ENCODE peak calls at places on chromosomes 16 and 17, in five cellular contexts. S is mammary epithelial cell, W is K562, I is B cell, J is iris pigment epithelial cell. H is an unnamed sample.

GRCh38 chr17:863880-864279 is 81.7 kb downstream of the MRM3 start:
- DNase-seq in S (no peak), W (no peak), I (no peak), J (no peak), H (no peak)

GRCh38 chr17:35073991-35074627 is 10.6 kb upstream of the RFFL start:
- DNase-seq in S (peak), W (no peak), I (no peak), J (no peak), H (no peak)

GRCh38 chr16:85120006-85120340 is 7.7 kb upstream of the CIBAR2 start:
- DNase-seq in S (no peak), W (no peak), I (no peak), J (no peak), H (no peak)

GRCh38 chr17:80006339-80006720 is 29.3 kb downstream of the TBC1D16 start:
- DNase-seq in S (no peak), W (no peak), I (no peak), J (no peak), H (no peak)

GRCh38 chr17:7014261-7014994 is 2.0 kb downstream of the RNASEK start:
- DNase-seq in S (peak), W (peak), I (peak), J (peak), H (peak)

GRCh38 chr16:9836118-9836736 is 346.0 kb downstream of the GRIN2A start:
- DNase-seq in S (no peak), W (peak), I (no peak), J (peak), H (no peak)

GRCh38 chr17:55285340-55286301 is 20.9 kb downstream of the HLF start:
- DNase-seq in S (no peak), W (no peak), I (no peak), J (peak), H (peak)

GRCh38 chr16:4944333-4945281 is 7.7 kb upstream of the PPL start:
- DNase-seq in S (peak), W (peak), I (no peak), J (peak), H (peak)

GRCh38 chr16:56849690-56850680 is 15.0 kb upstream of the SLC12A3 start:
- DNase-seq in S (no peak), W (no peak), I (no peak), J (peak), H (no peak)

GRCh38 chr17:58587713-58588117 is 73.3 kb upstream of the MTMR4 start:
- DNase-seq in S (peak), W (peak), I (peak), J (peak), H (no peak)

GRCh38 chr17:79006001-79006400 is 3.6 kb downstream of the CANT1 start:
- DNase-seq in S (no peak), W (no peak), I (no peak), J (no peak), H (no peak)

GRCh38 chr17:40074871-40075215 is 12.1 kb downstream of the THRA start:
- DNase-seq in S (no peak), W (no peak), I (no peak), J (no peak), H (no peak)

GRCh38 chr16:82070656-82071369 is 35.8 kb downstream of the HSD17B2 start:
- DNase-seq in S (peak), W (no peak), I (no peak), J (peak), H (no peak)

GRCh38 chr16:1706386-1707192 is 594 bp downstream of the MAPK8IP3 start:
- DNase-seq in S (no peak), W (peak), I (peak), J (peak), H (peak)

GRCh38 chr17:4998027-4998665 is 396 bp downstream of the KIF1C start:
- DNase-seq in S (no peak), W (no peak), I (no peak), J (peak), H (no peak)

GRCh38 chr17:1328437-1328836 is 49.0 kb downstream of the TRARG1 start:
- DNase-seq in S (no peak), W (no peak), I (no peak), J (no peak), H (no peak)

GRCh38 chr17:35543856-35544255 is 6.4 kb upstream of the SLFN12L start:
- DNase-seq in S (no peak), W (no peak), I (no peak), J (peak), H (no peak)

GRCh38 chr16:50099957-50100648 is 34.3 kb downstream of the HEATR3 start:
- DNase-seq in S (peak), W (no peak), I (no peak), J (no peak), H (no peak)

GRCh38 chr17:79053251-79053925 is 21.2 kb upstream of the ENGASE start:
- DNase-seq in S (no peak), W (no peak), I (no peak), J (no peak), H (no peak)

GRCh38 chr16:22397459-22397858 is 23.0 kb upstream of the CDR2 start:
- DNase-seq in S (peak), W (no peak), I (no peak), J (peak), H (no peak)

GRCh38 chr17:80773243-80773991 is 218.2 kb upstream of the CHMP6 start:
- DNase-seq in S (no peak), W (no peak), I (peak), J (peak), H (no peak)

GRCh38 chr16:85751665-85752501 is 987 bp upstream of the C16orf74 start:
- DNase-seq in S (peak), W (no peak), I (peak), J (no peak), H (no peak)

GRCh38 chr17:39240631-39241030 is 14.9 kb upstream of the STAC2 start:
- DNase-seq in S (no peak), W (no peak), I (no peak), J (no peak), H (no peak)

GRCh38 chr17:64399071-64399766 is 8.6 kb upstream of the PECAM1 start:
- DNase-seq in S (peak), W (no peak), I (no peak), J (peak), H (no peak)

GRCh38 chr16:87446479-87446878 is 46.3 kb downstream of the ZCCHC14 start:
- DNase-seq in S (no peak), W (no peak), I (no peak), J (no peak), H (no peak)

GRCh38 chr16:1338119-1338730 is 4.8 kb downstream of the BAIAP3 start:
- DNase-seq in S (no peak), W (peak), I (no peak), J (no peak), H (no peak)

H was measured in vagina.